ENCODE peak calls at places on chromosomes 2 and 18, in nine cellular contexts. J is fibroblast of the conjunctiva; H is NCI-H1417; U is activated naive CD8-positive, alpha-beta T cell treated with anti-CD3 and anti-CD28 coated beads, Interleukin-2, amount 50 U/mL, for 16 hours; O is NCI-H460; F is PC-3; K is NCI-H524; D is T-helper 9 cell; M is RWPE1. X is an unnamed sample.

GRCh38 chr2:29518010-29518409 is 402.8 kb downstream of the CLIP4 start:
- DNase-seq in J (no peak), H (peak), U (no peak), O (no peak), F (peak), K (no peak), D (no peak), M (no peak), X (no peak)

GRCh38 chr2:218516614-218517013 is 51.5 kb downstream of the USP37 start:
- DNase-seq in J (no peak), H (peak), U (no peak), O (peak), F (peak), K (no peak), D (no peak), M (no peak), X (no peak)

GRCh38 chr2:99618579-99619097 is 128.8 kb upstream of the REV1 start:
- DNase-seq in J (no peak), H (no peak), U (no peak), O (no peak), F (no peak), K (no peak), D (no peak), M (no peak), X (no peak)

GRCh38 chr2:236718207-236718992 is 148.8 kb downstream of the ACKR3 start:
- DNase-seq in J (no peak), H (no peak), U (no peak), O (no peak), F (peak), K (peak), D (no peak), M (peak), X (peak)

GRCh38 chr2:205474746-205475145 is 207.6 kb upstream of the NRP2 start:
- DNase-seq in J (peak), H (no peak), U (no peak), O (no peak), F (peak), K (no peak), D (no peak), M (no peak), X (no peak)

GRCh38 chr2:131044078-131044756 is 49.0 kb downstream of the FAM168B start:
- DNase-seq in J (no peak), H (no peak), U (no peak), O (no peak), F (no peak), K (no peak), D (no peak), M (no peak), X (no peak)

GRCh38 chr2:26890341-26891000 is 42.5 kb downstream of the DPYSL5 start:
- DNase-seq in J (no peak), H (no peak), U (no peak), O (no peak), F (no peak), K (no peak), D (no peak), M (no peak), X (no peak)

GRCh38 chr2:26678026-26678425 is 14.5 kb upstream of the KCNK3 start:
- DNase-seq in J (no peak), H (no peak), U (no peak), O (no peak), F (peak), K (no peak), D (no peak), M (no peak), X (no peak)

GRCh38 chr2:222707689-222708273 is 36.3 kb downstream of the MOGAT1 start:
- DNase-seq in J (no peak), H (no peak), U (no peak), O (no peak), F (peak), K (no peak), D (no peak), M (no peak), X (peak)

GRCh38 chr2:182077451-182078142 is 91.9 kb downstream of the PPP1R1C start:
- DNase-seq in J (peak), H (peak), U (no peak), O (peak), F (peak), K (peak), D (no peak), M (peak), X (peak)

GRCh38 chr2:189997016-189997415 is 65.5 kb downstream of the MSTN start:
- DNase-seq in J (no peak), H (no peak), U (no peak), O (no peak), F (no peak), K (no peak), D (no peak), M (no peak), X (no peak)

GRCh38 chr18:36419913-36420531 is 122.5 kb downstream of the FHOD3 start:
- DNase-seq in J (no peak), H (no peak), U (no peak), O (peak), F (peak), K (no peak), D (no peak), M (peak), X (peak)

GRCh38 chr2:178628590-178628989 is 148.3 kb downstream of the PLEKHA3 start:
- DNase-seq in J (no peak), H (no peak), U (no peak), O (no peak), F (no peak), K (no peak), D (no peak), M (no peak), X (no peak)

GRCh38 chr2:50722828-50723227 is 309.1 kb downstream of the NRXN1 start:
- DNase-seq in J (no peak), H (no peak), U (no peak), O (no peak), F (no peak), K (no peak), D (no peak), M (no peak), X (no peak)

GRCh38 chr18:58180738-58181353 is 136.8 kb downstream of the NEDD4L start:
- DNase-seq in J (no peak), H (peak), U (peak), O (peak), F (peak), K (peak), D (peak), M (peak), X (peak)

GRCh38 chr2:234075947-234076346 is 25.4 kb downstream of the SPP2 start:
- DNase-seq in J (no peak), H (no peak), U (no peak), O (no peak), F (no peak), K (no peak), D (no peak), M (no peak), X (no peak)

GRCh38 chr2:9336209-9336533 is 87.2 kb downstream of the ITGB1BP1 start:
- DNase-seq in J (peak), H (peak), U (no peak), O (no peak), F (no peak), K (peak), D (no peak), M (no peak), X (no peak)

GRCh38 chr2:172478353-172478752 is 51.0 kb downstream of the ITGA6 start:
- DNase-seq in J (no peak), H (no peak), U (no peak), O (no peak), F (no peak), K (no peak), D (no peak), M (no peak), X (no peak)

GRCh38 chr2:43127208-43127940 is 99.0 kb downstream of the ZFP36L2 start:
- DNase-seq in J (no peak), H (peak), U (peak), O (peak), F (peak), K (no peak), D (peak), M (no peak), X (no peak)

GRCh38 chr2:72182547-72183460 is 35.1 kb upstream of the CYP26B1 start:
- DNase-seq in J (no peak), H (no peak), U (no peak), O (no peak), F (no peak), K (no peak), D (no peak), M (no peak), X (no peak)

GRCh38 chr18:79786781-79787526 is 10.8 kb upstream of the KCNG2 start:
- DNase-seq in J (no peak), H (no peak), U (no peak), O (peak), F (no peak), K (no peak), D (no peak), M (no peak), X (no peak)

GRCh38 chr2:162072181-162072702 is 1.8 kb downstream of the DPP4 start:
- DNase-seq in J (no peak), H (no peak), U (no peak), O (no peak), F (peak), K (no peak), D (no peak), M (no peak), X (peak)

GRCh38 chr18:26736301-26736700 is 129.2 kb downstream of the AQP4 start:
- DNase-seq in J (no peak), H (no peak), U (no peak), O (no peak), F (no peak), K (no peak), D (no peak), M (no peak), X (no peak)

GRCh38 chr2:70907130-70907756 is 28.5 kb upstream of the ATP6V1B1 start:
- DNase-seq in J (no peak), H (no peak), U (no peak), O (no peak), F (no peak), K (no peak), D (no peak), M (no peak), X (no peak)

GRCh38 chr2:40556739-40557138 is 104.8 kb upstream of the SLC8A1 start:
- DNase-seq in J (no peak), H (no peak), U (no peak), O (no peak), F (peak), K (no peak), D (no peak), M (no peak), X (no peak)

GRCh38 chr18:45958730-45959129 is 8.4 kb downstream of the EPG5 start:
- DNase-seq in J (no peak), H (no peak), U (no peak), O (no peak), F (peak), K (no peak), D (no peak), M (no peak), X (peak)

GRCh38 chr2:239168575-239168974 is 232.2 kb downstream of the HDAC4 start:
- DNase-seq in J (no peak), H (no peak), U (no peak), O (no peak), F (no peak), K (no peak), D (no peak), M (no peak), X (no peak)

GRCh38 chr2:64213607-64214275 is 69.5 kb upstream of the PELI1 start:
- DNase-seq in J (no peak), H (peak), U (no peak), O (no peak), F (no peak), K (no peak), D (no peak), M (no peak), X (no peak)

GRCh38 chr2:205904873-205905272 is 181.1 kb downstream of the INO80D start:
- DNase-seq in J (no peak), H (no peak), U (no peak), O (no peak), F (no peak), K (no peak), D (no peak), M (no peak), X (no peak)

X was measured in mammary epithelial cell.